ENCODE peak calls at places on chromosomes 6 and 20, in eight cellular contexts. W is activated gamma-delta T cell treated with Interleukin-2 at 50 U/mL for 16 hours; R is DMS153; J is fibroblast of gingiva; E is T-cell; N is CD8-positive, alpha-beta memory T cell; O is ACHN; H is GM12892. I is an unnamed sample.

GRCh38 chr6:10633216-10633615 is 61.2 kb downstream of the C6orf52 start:
- DNase-seq in W (no peak), R (no peak), J (peak), E (no peak), N (no peak), O (peak), H (peak), I (peak)

GRCh38 chr6:149905911-149906371 is 8.0 kb upstream of the RAET1E start:
- DNase-seq in W (no peak), R (no peak), J (no peak), E (no peak), N (no peak), O (no peak), H (no peak), I (no peak)

GRCh38 chr6:90286884-90287488 is 9.7 kb downstream of the BACH2 start:
- DNase-seq in W (peak), R (no peak), J (peak), E (no peak), N (peak), O (peak), H (no peak), I (peak)

GRCh38 chr6:53134601-53135235 is 13.9 kb downstream of the GCM1 start:
- DNase-seq in W (no peak), R (no peak), J (no peak), E (no peak), N (no peak), O (no peak), H (no peak), I (peak)

GRCh38 chr6:156687875-156688549 is 89.2 kb upstream of the ARID1B start:
- DNase-seq in W (no peak), R (no peak), J (peak), E (no peak), N (no peak), O (no peak), H (no peak), I (no peak)

GRCh38 chr20:57266251-57267157 is at the start of gene BMP7:
- DNase-seq in W (no peak), R (no peak), J (no peak), E (no peak), N (no peak), O (no peak), H (no peak), I (peak)

GRCh38 chr6:38796850-38797249 is 81.7 kb downstream of the DNAH8 start:
- DNase-seq in W (no peak), R (no peak), J (no peak), E (no peak), N (no peak), O (no peak), H (no peak), I (no peak)

GRCh38 chr20:56978475-56978874 is 288.0 kb downstream of the BMP7 start:
- DNase-seq in W (no peak), R (no peak), J (no peak), E (no peak), N (no peak), O (no peak), H (no peak), I (no peak)

GRCh38 chr6:97563529-97563928 is 280.5 kb upstream of the MMS22L start:
- DNase-seq in W (no peak), R (peak), J (no peak), E (no peak), N (no peak), O (no peak), H (no peak), I (no peak)

GRCh38 chr20:44646023-44646640 is 5.4 kb downstream of the ADA start:
- DNase-seq in W (peak), R (peak), J (no peak), E (no peak), N (no peak), O (no peak), H (no peak), I (no peak)

GRCh38 chr6:72505446-72505845 is 116.4 kb upstream of the KCNQ5 start:
- DNase-seq in W (no peak), R (no peak), J (no peak), E (no peak), N (no peak), O (no peak), H (no peak), I (no peak)

GRCh38 chr6:139568157-139568955 is 193.9 kb upstream of the CITED2 start:
- DNase-seq in W (no peak), R (no peak), J (no peak), E (no peak), N (no peak), O (no peak), H (no peak), I (no peak)

GRCh38 chr6:108166664-108167448 is 1.0 kb downstream of the NR2E1 start:
- DNase-seq in W (no peak), R (no peak), J (no peak), E (no peak), N (no peak), O (no peak), H (no peak), I (no peak)

GRCh38 chr6:53691667-53692133 is 26.1 kb upstream of the KLHL31 start:
- DNase-seq in W (no peak), R (no peak), J (no peak), E (no peak), N (no peak), O (no peak), H (no peak), I (no peak)

GRCh38 chr20:41167481-41168253 is 30.3 kb downstream of the PLCG1 start:
- DNase-seq in W (no peak), R (no peak), J (no peak), E (no peak), N (peak), O (no peak), H (no peak), I (no peak)

GRCh38 chr20:35344354-35344837 is 52.2 kb upstream of the FAM83C start:
- DNase-seq in W (no peak), R (peak), J (peak), E (no peak), N (no peak), O (no peak), H (no peak), I (no peak)

GRCh38 chr20:21808863-21809664 is 103.6 kb downstream of the PAX1 start:
- DNase-seq in W (peak), R (no peak), J (no peak), E (no peak), N (no peak), O (peak), H (peak), I (peak)

GRCh38 chr6:63804381-63804956 is 168.9 kb downstream of the PHF3 start:
- DNase-seq in W (no peak), R (no peak), J (peak), E (no peak), N (no peak), O (peak), H (no peak), I (no peak)

GRCh38 chr6:142570221-142570671 is 268.4 kb downstream of the ADGRG6 start:
- DNase-seq in W (no peak), R (no peak), J (no peak), E (no peak), N (no peak), O (no peak), H (no peak), I (peak)

GRCh38 chr6:158033751-158034702 is 52.4 kb downstream of the SYNJ2 start:
- DNase-seq in W (no peak), R (no peak), J (no peak), E (no peak), N (no peak), O (no peak), H (no peak), I (peak)

GRCh38 chr20:23625236-23625964 is 12.4 kb downstream of the CST3 start:
- DNase-seq in W (no peak), R (no peak), J (no peak), E (no peak), N (no peak), O (no peak), H (no peak), I (peak)

GRCh38 chr6:29981211-29981812 is 39.0 kb downstream of the HLA-A start:
- DNase-seq in W (no peak), R (no peak), J (no peak), E (no peak), N (no peak), O (no peak), H (no peak), I (no peak)

GRCh38 chr20:58205850-58206249 is 22.6 kb downstream of the ANKRD60 start:
- DNase-seq in W (no peak), R (no peak), J (no peak), E (no peak), N (no peak), O (no peak), H (no peak), I (no peak)

GRCh38 chr6:41785689-41786450 is 1.6 kb upstream of the TOMM6 start:
- DNase-seq in W (no peak), R (no peak), J (no peak), E (no peak), N (no peak), O (no peak), H (no peak), I (no peak)

GRCh38 chr6:154606860-154607259 is 96.4 kb upstream of the CNKSR3 start:
- DNase-seq in W (no peak), R (no peak), J (no peak), E (no peak), N (no peak), O (no peak), H (no peak), I (no peak)

GRCh38 chr20:2217857-2218529 is 77.8 kb upstream of the TGM3 start:
- DNase-seq in W (no peak), R (no peak), J (no peak), E (no peak), N (no peak), O (no peak), H (no peak), I (no peak)

GRCh38 chr6:108117427-108118358 is 43.2 kb upstream of the OSTM1 start:
- DNase-seq in W (peak), R (no peak), J (no peak), E (no peak), N (peak), O (peak), H (no peak), I (no peak)

GRCh38 chr20:63032861-63033634 is 26.3 kb upstream of the BHLHE23 start:
- DNase-seq in W (no peak), R (peak), J (no peak), E (no peak), N (peak), O (no peak), H (no peak), I (no peak)

GRCh38 chr20:47221036-47221625 is 135.4 kb downstream of the ZMYND8 start:
- DNase-seq in W (no peak), R (no peak), J (no peak), E (no peak), N (no peak), O (no peak), H (no peak), I (no peak)

I was measured in trophoblast cell.